ENCODE peak calls at places on chromosomes 7 and 10, in six cellular contexts. M, X, T, H, J and U are unnamed samples.

GRCh38 chr7:519974-520458 is 370 bp upstream of the PDGFA start:
- DNase-seq in M (peak), X (no peak), T (no peak), H (peak), J (no peak), U (no peak)

GRCh38 chr7:123749537-123749857 is 694 bp upstream of the WASL start:
- DNase-seq in M (no peak), X (peak), T (no peak), H (peak), J (no peak), U (no peak)

GRCh38 chr10:85147346-85148250 is 819.2 kb downstream of the CCSER2 start:
- DNase-seq in M (no peak), X (no peak), T (no peak), H (no peak), J (no peak), U (no peak)

GRCh38 chr10:3186365-3186764 is 13.8 kb upstream of the PITRM1 start:
- DNase-seq in M (no peak), X (no peak), T (no peak), H (no peak), J (no peak), U (no peak)

GRCh38 chr7:26965724-26966123 is 101.3 kb upstream of the SKAP2 start:
- DNase-seq in M (no peak), X (peak), T (no peak), H (no peak), J (no peak), U (no peak)

GRCh38 chr7:90749774-90750173 is 153.7 kb downstream of the CDK14 start:
- DNase-seq in M (no peak), X (peak), T (no peak), H (no peak), J (no peak), U (no peak)

GRCh38 chr7:27179503-27180430 is 5.3 kb downstream of the HOXA11 start:
- DNase-seq in M (peak), X (peak), T (no peak), H (peak), J (no peak), U (peak)

GRCh38 chr7:40946549-40946948 is 756.3 kb downstream of the INHBA start:
- DNase-seq in M (no peak), X (no peak), T (no peak), H (no peak), J (no peak), U (no peak)

GRCh38 chr10:22573820-22574569 is 140.4 kb downstream of the PIP4K2A start:
- DNase-seq in M (peak), X (peak), T (peak), H (peak), J (no peak), U (no peak)

GRCh38 chr7:70266186-70266585 is 667.9 kb downstream of the AUTS2 start:
- DNase-seq in M (no peak), X (no peak), T (no peak), H (no peak), J (no peak), U (no peak)

GRCh38 chr10:6840093-6840763 is 260.2 kb upstream of the PRKCQ start:
- DNase-seq in M (no peak), X (no peak), T (no peak), H (no peak), J (no peak), U (no peak)

GRCh38 chr7:82167568-82168314 is 275.8 kb downstream of the CACNA2D1 start:
- DNase-seq in M (no peak), X (no peak), T (no peak), H (no peak), J (no peak), U (no peak)

GRCh38 chr7:75038508-75038907 is 35.1 kb downstream of the RCC1L start:
- DNase-seq in M (no peak), X (no peak), T (no peak), H (no peak), J (no peak), U (no peak)

GRCh38 chr7:24024689-24025088 is 259.3 kb upstream of the NPY start:
- DNase-seq in M (no peak), X (no peak), T (no peak), H (no peak), J (no peak), U (no peak)

GRCh38 chr10:30602747-30603146 is 26.8 kb downstream of the LYZL2 start:
- DNase-seq in M (no peak), X (no peak), T (no peak), H (no peak), J (no peak), U (no peak)

GRCh38 chr7:130062246-130062645 is 8.1 kb upstream of the KLHDC10 start:
- DNase-seq in M (no peak), X (no peak), T (no peak), H (no peak), J (no peak), U (no peak)

GRCh38 chr10:772227-772637 is 82.8 kb upstream of the DIP2C start:
- DNase-seq in M (peak), X (no peak), T (no peak), H (no peak), J (no peak), U (no peak)

GRCh38 chr10:31314256-31315183 is 4.5 kb upstream of the ZEB1 start:
- DNase-seq in M (no peak), X (no peak), T (no peak), H (no peak), J (no peak), U (no peak)

GRCh38 chr7:105297309-105297708 is 91.4 kb downstream of the SRPK2 start:
- DNase-seq in M (no peak), X (no peak), T (no peak), H (no peak), J (no peak), U (no peak)

GRCh38 chr7:19143930-19144574 is 1.2 kb downstream of the FERD3L start:
- DNase-seq in M (peak), X (no peak), T (no peak), H (no peak), J (no peak), U (no peak)

GRCh38 chr10:129727071-129727470 is 237.0 kb downstream of the EBF3 start:
- DNase-seq in M (no peak), X (no peak), T (no peak), H (no peak), J (no peak), U (no peak)

GRCh38 chr7:82017334-82017943 is 247.6 kb upstream of the HGF start:
- DNase-seq in M (no peak), X (peak), T (no peak), H (no peak), J (no peak), U (no peak)

GRCh38 chr10:83539528-83540308 is 599.6 kb upstream of the GHITM start:
- DNase-seq in M (no peak), X (no peak), T (no peak), H (no peak), J (peak), U (no peak)

GRCh38 chr7:33716581-33717477 is 188.5 kb upstream of the BMPER start:
- DNase-seq in M (no peak), X (peak), T (no peak), H (peak), J (no peak), U (no peak)

GRCh38 chr7:1675036-1675671 is 5.1 kb downstream of the ELFN1 start:
- DNase-seq in M (peak), X (no peak), T (no peak), H (no peak), J (no peak), U (no peak)

GRCh38 chr7:64887756-64888508 is 15.1 kb upstream of the ZNF273 start:
- DNase-seq in M (peak), X (peak), T (no peak), H (no peak), J (no peak), U (no peak)

GRCh38 chr7:105141068-105141467 is 127.1 kb downstream of the KMT2E start:
- DNase-seq in M (no peak), X (peak), T (no peak), H (peak), J (no peak), U (no peak)

GRCh38 chr7:33698006-33698405 is 207.3 kb upstream of the BMPER start:
- DNase-seq in M (no peak), X (no peak), T (no peak), H (no peak), J (no peak), U (no peak)

GRCh38 chr7:144027070-144027469 is 21.7 kb upstream of the OR2A5 start:
- DNase-seq in M (no peak), X (peak), T (no peak), H (no peak), J (no peak), U (no peak)

GRCh38 chr7:5231811-5232484 is 41.9 kb downstream of the WIPI2 start:
- DNase-seq in M (no peak), X (no peak), T (no peak), H (no peak), J (peak), U (no peak)

GRCh38 chr7:16755397-16755796 is 1.8 kb downstream of the TSPAN13 start:
- DNase-seq in M (no peak), X (no peak), T (no peak), H (no peak), J (no peak), U (no peak)

GRCh38 chr7:117095055-117095454 is 141.8 kb downstream of the ST7 start:
- DNase-seq in M (no peak), X (no peak), T (no peak), H (no peak), J (no peak), U (no peak)

GRCh38 chr7:108045669-108046068 is 42.7 kb upstream of the LAMB1 start:
- DNase-seq in M (no peak), X (peak), T (no peak), H (no peak), J (no peak), U (no peak)

GRCh38 chr10:110305767-110306451 is 1.2 kb upstream of the SMNDC1 start:
- DNase-seq in M (no peak), X (peak), T (no peak), H (peak), J (peak), U (no peak)

GRCh38 chr7:46939558-46939957 is 642.4 kb downstream of the TNS3 start:
- DNase-seq in M (no peak), X (no peak), T (no peak), H (no peak), J (no peak), U (no peak)

GRCh38 chr10:18260308-18260971 is 120.2 kb downstream of the CACNB2 start:
- DNase-seq in M (no peak), X (no peak), T (no peak), H (no peak), J (no peak), U (no peak)

GRCh38 chr7:152328234-152328633 is 107.6 kb downstream of the KMT2C start:
- DNase-seq in M (no peak), X (no peak), T (no peak), H (no peak), J (no peak), U (no peak)

GRCh38 chr10:50788951-50789904 is 49.5 kb downstream of the ASAH2B start:
- DNase-seq in M (no peak), X (peak), T (no peak), H (peak), J (no peak), U (no peak)

GRCh38 chr7:22670422-22670815 is 56.6 kb upstream of the IL6 start:
- DNase-seq in M (no peak), X (no peak), T (no peak), H (no peak), J (no peak), U (no peak)

GRCh38 chr7:22669692-22670421 is 57.1 kb upstream of the IL6 start:
- DNase-seq in M (no peak), X (no peak), T (no peak), H (no peak), J (no peak), U (no peak)

GRCh38 chr7:22667187-22667561 is 59.8 kb upstream of the IL6 start:
- DNase-seq in M (no peak), X (no peak), T (no peak), H (no peak), J (no peak), U (no peak)

GRCh38 chr7:22667562-22668239 is 59.3 kb upstream of the IL6 start:
- DNase-seq in M (no peak), X (no peak), T (no peak), H (peak), J (no peak), U (no peak)

GRCh38 chr7:22668971-22669401 is 58.0 kb upstream of the IL6 start:
- DNase-seq in M (no peak), X (no peak), T (no peak), H (no peak), J (no peak), U (no peak)
- TF ChIP-seq POLR2A in M (no peak), X (no peak), T (no peak), H (no peak), J (no peak), U (no peak)

DNA sequence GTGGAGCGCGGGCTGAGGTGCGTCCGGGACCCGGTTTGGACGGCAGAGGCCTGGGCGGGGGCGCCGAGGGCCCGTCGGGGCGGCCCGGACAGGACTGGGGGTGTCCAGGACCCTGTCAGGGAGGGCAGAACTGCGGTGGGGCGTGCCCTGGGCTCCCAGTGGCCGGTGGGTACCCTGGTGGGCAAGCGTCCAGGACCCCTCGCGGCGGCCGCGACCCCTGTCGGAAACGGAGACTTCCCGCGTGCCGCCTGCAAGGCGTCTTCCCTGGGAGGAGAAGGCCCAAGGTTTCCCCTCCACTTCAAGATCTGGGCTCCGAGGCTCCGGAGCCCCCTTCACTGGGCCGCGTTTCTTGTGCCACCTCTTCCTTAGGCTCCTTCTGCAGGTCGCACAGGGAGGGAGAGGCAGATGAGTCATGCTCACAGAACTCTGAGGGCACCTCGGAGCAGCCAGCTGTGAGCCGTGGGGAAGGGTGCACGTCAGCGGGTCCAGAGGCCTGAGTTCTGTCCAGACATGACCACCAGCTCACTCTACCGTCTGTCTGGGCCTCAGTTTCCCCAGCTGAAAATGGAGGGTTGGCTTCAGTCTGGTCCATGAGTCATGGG is 536 bp downstream of the ALOX5 start:
- DNase-seq in M (no peak), X (no peak), T (no peak), H (no peak), J (no peak), U (no peak)
- TF ChIP-seq TAF1 in M (no peak), X (no peak), T (no peak), H (no peak), J (no peak), U (no peak)

DNA sequence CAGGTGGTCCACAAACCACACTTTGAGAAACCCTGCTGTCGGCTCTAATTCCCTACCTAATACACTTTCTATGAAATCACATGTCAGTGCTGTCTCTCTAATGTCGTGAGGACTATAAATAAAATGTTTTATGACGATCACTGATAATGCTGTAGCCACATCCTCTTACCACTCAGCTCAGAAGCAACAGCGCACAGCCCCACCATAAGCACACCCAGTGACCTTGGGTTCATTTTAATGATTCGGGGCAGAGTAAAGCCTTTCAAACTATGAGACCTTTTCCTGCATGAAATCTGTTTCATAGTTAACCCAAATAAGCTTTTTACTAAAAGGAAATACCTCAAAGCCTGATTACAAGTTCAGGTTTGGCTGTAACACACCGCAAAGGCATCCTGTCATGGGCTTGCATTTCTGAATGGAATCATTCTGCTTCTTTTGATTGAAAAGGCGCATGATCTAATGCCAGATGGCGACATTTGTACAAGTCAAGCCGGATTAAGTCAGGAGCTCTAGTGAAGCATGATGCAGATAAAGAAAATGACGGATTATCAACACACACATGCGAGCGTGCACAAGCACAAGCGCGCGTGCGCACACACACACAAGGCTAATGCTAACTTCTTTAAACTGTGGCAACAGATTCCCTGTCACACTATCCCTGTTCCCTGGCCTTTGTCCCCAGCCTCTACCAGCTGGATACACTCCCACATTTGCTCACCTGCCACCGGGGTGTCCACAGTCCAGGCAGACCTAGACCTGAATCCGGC is 180.5 kb upstream of the PDE1C start:
- DNase-seq in M (no peak), X (no peak), T (no peak), H (no peak), J (no peak), U (no peak)
- TF ChIP-seq POLR2AphosphoS5 in M (no peak), X (no peak), T (no peak), H (no peak), J (no peak), U (no peak)

GRCh38 chr7:159027803-159028455 is 116.7 kb downstream of the VIPR2 start:
- DNase-seq in M (no peak), X (peak), T (no peak), H (no peak), J (no peak), U (no peak)
- TF ChIP-seq POLR2A in M (no peak), X (no peak), T (no peak), H (no peak), J (no peak), U (no peak)

GRCh38 chr10:122029503-122030199 is 40.7 kb downstream of the TACC2 start:
- DNase-seq in M (no peak), X (no peak), T (no peak), H (no peak), J (no peak), U (no peak)

GRCh38 chr10:122033224-122033926 is 44.4 kb downstream of the TACC2 start:
- DNase-seq in M (no peak), X (no peak), T (no peak), H (no peak), J (no peak), U (no peak)

GRCh38 chr10:122030200-122030552 is 41.2 kb downstream of the TACC2 start:
- DNase-seq in M (no peak), X (no peak), T (no peak), H (no peak), J (no peak), U (no peak)

GRCh38 chr10:122034149-122034756 is 45.3 kb downstream of the TACC2 start:
- DNase-seq in M (no peak), X (no peak), T (no peak), H (no peak), J (no peak), U (no peak)
- TF ChIP-seq TAF1 in M (no peak), X (no peak), T (no peak), H (no peak), J (no peak), U (no peak)